ENCODE peak calls at places on chromosomes 3 and 15, in six cellular contexts. H is cardiac muscle cell, I is heart left ventricle, E is posterior cingulate gyrus, Z is amygdala, V is T follicular helper cell. J is an unnamed sample.

GRCh38 chr3:29281265-29282228 is 676 bp downstream of the RBMS3 start:
- DNase-seq in V (no peak), Z (no peak), I (peak), H (peak), E (peak), J (no peak)

GRCh38 chr3:127730171-127730570 is 57.4 kb downstream of the ABTB1 start:
- DNase-seq in E (no peak), H (no peak), I (no peak), V (no peak), Z (no peak), J (no peak)

GRCh38 chr15:89179966-89180875 is 41.2 kb downstream of the RLBP1 start:
- DNase-seq in I (no peak), H (no peak), E (no peak), Z (no peak), V (no peak), J (no peak)

GRCh38 chr15:47974724-47975123 is 146.1 kb upstream of the SLC24A5 start:
- DNase-seq in I (no peak), H (no peak), V (no peak), Z (no peak), E (no peak), J (no peak)

GRCh38 chr3:125679258-125679657 is 84.0 kb upstream of the OSBPL11 start:
- DNase-seq in V (no peak), E (no peak), I (no peak), Z (no peak), H (no peak), J (no peak)

GRCh38 chr3:32045091-32045964 is 61.1 kb upstream of the GPD1L start:
- DNase-seq in H (peak), E (no peak), V (no peak), I (no peak), Z (no peak), J (no peak)

GRCh38 chr15:71333839-71334238 is 218.6 kb downstream of the THSD4 start:
- DNase-seq in I (no peak), Z (no peak), E (no peak), V (no peak), H (no peak), J (no peak)

GRCh38 chr3:18401298-18401961 is 23.7 kb downstream of the SATB1 start:
- DNase-seq in H (no peak), E (no peak), I (no peak), V (no peak), Z (no peak), J (no peak)

GRCh38 chr15:59377940-59378339 is 5.3 kb upstream of the MYO1E start:
- DNase-seq in H (no peak), V (no peak), Z (no peak), I (no peak), E (no peak), J (no peak)

GRCh38 chr3:33438871-33439270 is 1.3 kb downstream of the UBP1 start:
- DNase-seq in E (no peak), V (no peak), Z (no peak), I (no peak), H (no peak), J (no peak)

GRCh38 chr3:168212664-168213255 is 117.0 kb upstream of the GOLIM4 start:
- DNase-seq in Z (no peak), I (no peak), H (no peak), V (no peak), E (no peak), J (no peak)

GRCh38 chr3:45957606-45958005 is 14.3 kb downstream of the CXCR6 start:
- DNase-seq in I (no peak), E (peak), H (no peak), V (no peak), Z (no peak), J (no peak)

GRCh38 chr15:29570931-29571727 is 251.1 kb downstream of the TJP1 start:
- DNase-seq in V (no peak), H (peak), Z (no peak), I (no peak), E (peak), J (no peak)

GRCh38 chr3:124814620-124815421 is 72.3 kb downstream of the ITGB5 start:
- DNase-seq in Z (no peak), E (no peak), I (no peak), H (no peak), V (no peak), J (no peak)

GRCh38 chr3:141796436-141797166 is 33.4 kb downstream of the GRK7 start:
- DNase-seq in I (no peak), E (no peak), Z (no peak), H (no peak), V (peak), J (peak)

GRCh38 chr3:52456169-52456799 is 880 bp downstream of the NISCH start:
- DNase-seq in E (no peak), Z (no peak), I (peak), V (no peak), H (no peak), J (no peak)

GRCh38 chr3:58531555-58531954 is 5.4 kb downstream of the ACOX2 start:
- DNase-seq in Z (no peak), I (no peak), E (no peak), V (no peak), H (no peak), J (no peak)

GRCh38 chr3:33612641-33613040 is 105.4 kb downstream of the CLASP2 start:
- DNase-seq in E (no peak), V (no peak), H (no peak), I (no peak), Z (no peak), J (no peak)

GRCh38 chr3:114362815-114363214 is 69.0 kb downstream of the TIGIT start:
- DNase-seq in H (peak), I (no peak), V (no peak), Z (no peak), E (no peak), J (no peak)

GRCh38 chr3:7733933-7734332 is 767.7 kb upstream of the LMCD1 start:
- DNase-seq in H (no peak), Z (no peak), I (no peak), E (no peak), V (no peak), J (no peak)

GRCh38 chr3:45012577-45012976 is 13.5 kb upstream of the CLEC3B start:
- DNase-seq in V (no peak), E (no peak), I (no peak), H (no peak), Z (no peak), J (no peak)

GRCh38 chr15:91627473-91628309 is 225.8 kb upstream of the SLCO3A1 start:
- DNase-seq in V (no peak), H (peak), I (peak), Z (no peak), E (peak), J (no peak)

GRCh38 chr3:13189639-13190375 is 116.6 kb upstream of the IQSEC1 start:
- DNase-seq in Z (no peak), I (no peak), V (no peak), E (no peak), H (no peak), J (peak)

GRCh38 chr3:87370007-87370406 is 93.6 kb upstream of the POU1F1 start:
- DNase-seq in V (no peak), E (no peak), Z (no peak), H (no peak), I (no peak), J (no peak)

GRCh38 chr3:30282052-30282708 is 324.2 kb upstream of the TGFBR2 start:
- DNase-seq in H (no peak), E (no peak), I (no peak), V (no peak), Z (no peak), J (no peak)

GRCh38 chr3:126488205-126488604 is 12.5 kb upstream of the ZXDC start:
- DNase-seq in I (no peak), Z (no peak), H (peak), E (peak), V (no peak), J (no peak)